ENCODE peak calls at places on chromosomes 11 and 22, in eight cellular contexts. F is transverse colon, W is suprapubic skin, C is ovary, X is body of pancreas, V is right lobe of liver, A is A549, N is HCT116. J is an unnamed sample.

GRCh38 chr11:70016666-70017347 is 61.3 kb upstream of the ANO1 start:
- DNase-seq in F (no peak), W (no peak), C (no peak), X (no peak), V (no peak), A (no peak), N (peak; percentile 76), J (no peak)

GRCh38 chr22:36595968-36596367 is 67.0 kb upstream of the EIF3D start:
- DNase-seq in F (no peak), W (no peak), C (no peak), X (no peak), V (no peak), A (no peak), N (no peak), J (no peak)

GRCh38 chr11:27020736-27021135 is 19.9 kb upstream of the BBOX1 start:
- DNase-seq in F (no peak), W (no peak), C (no peak), X (no peak), V (no peak), A (no peak), N (no peak), J (no peak)

GRCh38 chr11:691710-692590 is 3.1 kb downstream of the DEAF1 start:
- DNase-seq in F (no peak), W (no peak), C (no peak), X (no peak), V (no peak), A (no peak), N (no peak), J (no peak)

GRCh38 chr22:38872831-38873248 is 824 bp upstream of the CBX6 start:
- DNase-seq in F (peak; percentile 41), W (peak; percentile 82), C (peak; percentile 83), X (peak; percentile 66), V (peak; percentile 56), A (peak; percentile 59), N (no peak), J (peak; percentile 72)

GRCh38 chr11:67349457-67349856 is 3.9 kb downstream of the POLD4 start:
- DNase-seq in F (no peak), W (no peak), C (no peak), X (no peak), V (no peak), A (no peak), N (no peak), J (no peak)

GRCh38 chr11:117612111-117612510 is 184.9 kb downstream of the DSCAML1 start:
- DNase-seq in F (no peak), W (no peak), C (no peak), X (no peak), V (no peak), A (no peak), N (no peak), J (no peak)

GRCh38 chr11:1671658-1672057 is 25.3 kb upstream of the KRTAP5-6 start:
- DNase-seq in F (no peak), W (no peak), C (no peak), X (no peak), V (no peak), A (no peak), N (no peak), J (no peak)

GRCh38 chr11:44842219-44842618 is 108.5 kb downstream of the TP53I11 start:
- DNase-seq in F (no peak), W (no peak), C (no peak), X (no peak), V (no peak), A (no peak), N (no peak), J (no peak)

GRCh38 chr11:2582958-2583604 is 116.7 kb downstream of the KCNQ1OT1 start:
- DNase-seq in F (peak; percentile 6), W (peak; percentile 62), C (peak; percentile 14), X (peak; percentile 4), V (peak; percentile 9), A (no peak), N (no peak), J (peak; percentile 1)

GRCh38 chr11:88552377-88553029 is 215.0 kb upstream of the CTSC start:
- DNase-seq in F (peak; percentile 42), W (no peak), C (no peak), X (peak; percentile 57), V (peak; percentile 54), A (peak; percentile 41), N (peak; percentile 48), J (peak; percentile 3)

GRCh38 chr11:12163181-12163841 is 52.9 kb downstream of the MICAL2 start:
- DNase-seq in F (peak; percentile 66), W (no peak), C (no peak), X (no peak), V (no peak), A (no peak), N (no peak), J (no peak)

GRCh38 chr11:123481647-123482046 is 51.6 kb downstream of the GRAMD1B start:
- DNase-seq in F (no peak), W (no peak), C (no peak), X (no peak), V (no peak), A (no peak), N (no peak), J (no peak)

GRCh38 chr11:88043149-88043548 is 132.1 kb downstream of the RAB38 start:
- DNase-seq in F (no peak), W (no peak), C (no peak), X (no peak), V (no peak), A (no peak), N (no peak), J (no peak)

GRCh38 chr22:34801221-34801620 is 264.7 kb upstream of the ISX start:
- DNase-seq in F (no peak), W (no peak), C (no peak), X (no peak), V (no peak), A (no peak), N (no peak), J (no peak)

GRCh38 chr22:37526376-37526775 is 7.2 kb upstream of the CARD10 start:
- DNase-seq in F (no peak), W (no peak), C (no peak), X (no peak), V (no peak), A (no peak), N (no peak), J (no peak)

GRCh38 chr11:69640260-69640994 is 529 bp upstream of the CCND1 start:
- DNase-seq in F (peak; percentile 49), W (no peak), C (no peak), X (no peak), V (peak; percentile 55), A (no peak), N (no peak), J (peak; percentile 49)

GRCh38 chr22:33898121-33898520 is 22.2 kb downstream of the LARGE1 start:
- DNase-seq in F (no peak), W (no peak), C (no peak), X (no peak), V (no peak), A (no peak), N (no peak), J (no peak)

GRCh38 chr11:92707173-92707619 is 262.3 kb upstream of the MTNR1B start:
- DNase-seq in F (no peak), W (no peak), C (no peak), X (peak; percentile 6), V (no peak), A (no peak), N (no peak), J (peak; percentile 76)

GRCh38 chr11:114399903-114400221 is 449 bp downstream of the C11orf71 start:
- DNase-seq in F (no peak), W (no peak), C (no peak), X (peak; percentile 81), V (no peak), A (peak; percentile 6), N (no peak), J (peak; percentile 66)
- H3K4me1 ChIP-seq in F (peaks cover 12% of the 10 kb centered on the region), W (peaks cover 54% of the 10 kb centered on the region), C (peaks cover 4% of the 10 kb centered on the region), X (peaks cover 31% of the 10 kb centered on the region), V (peaks cover 46% of the 10 kb centered on the region), A (peaks cover 25% of the 10 kb centered on the region), N (peaks cover 14% of the 10 kb centered on the region), J (peaks cover 24% of the 10 kb centered on the region)

GRCh38 chr11:64770120-64770519 is 8.2 kb downstream of the SF1 start:
- DNase-seq in F (no peak), W (no peak), C (no peak), X (no peak), V (peak; percentile 7), A (no peak), N (no peak), J (no peak)

GRCh38 chr11:64766881-64767280 is 7.1 kb upstream of the PYGM start:
- DNase-seq in F (no peak), W (no peak), C (no peak), X (no peak), V (peak; percentile 15), A (no peak), N (no peak), J (no peak)

GRCh38 chr11:64769283-64769682 is 9.1 kb downstream of the SF1 start:
- DNase-seq in F (no peak), W (no peak), C (no peak), X (no peak), V (no peak), A (no peak), N (no peak), J (no peak)

GRCh38 chr11:64767344-64768299 is 7.8 kb upstream of the PYGM start:
- DNase-seq in F (peak; percentile 77), W (peak; percentile 89), C (peak; percentile 27), X (peak; percentile 69), V (peak; percentile 59), A (no peak), N (peak; percentile 45), J (peak; percentile 57)

GRCh38 chr11:64768300-64768694 is 8.5 kb upstream of the PYGM start:
- DNase-seq in F (no peak), W (no peak), C (no peak), X (no peak), V (no peak), A (no peak), N (no peak), J (no peak)
- TF ChIP-seq POLR2A in F (no peak), W (no peak), C (no peak), X (no peak), V (no peak), A (no peak), N (no peak), J (no peak)

GRCh38 chr11:9757809-9758675 is 94.2 kb downstream of the SWAP70 start:
- DNase-seq in F (peak; percentile 92), W (peak; percentile 95), C (peak; percentile 90), X (peak; percentile 90), V (peak; percentile 95), A (peak; percentile 92), N (peak; percentile 42), J (peak; percentile 91)
- H3K4me1 ChIP-seq in F (peaks cover 20% of the 10 kb centered on the region), W (peaks cover 82% of the 10 kb centered on the region), C (peaks cover 16% of the 10 kb centered on the region), X (peaks cover 24% of the 10 kb centered on the region), V (peaks cover 6% of the 10 kb centered on the region), A (peaks cover 43% of the 10 kb centered on the region), N (peaks cover 34% of the 10 kb centered on the region), J (peaks cover 20% of the 10 kb centered on the region)

GRCh38 chr11:62592989-62593421 is 1.7 kb upstream of the TUT1 start:
- DNase-seq in F (no peak), W (no peak), C (no peak), X (no peak), V (no peak), A (no peak), N (no peak), J (no peak)

GRCh38 chr11:62588966-62589637 is 2.2 kb downstream of the TUT1 start:
- DNase-seq in F (no peak), W (no peak), C (no peak), X (no peak), V (no peak), A (no peak), N (no peak), J (peak; percentile 59)

GRCh38 chr11:62592216-62592815 is 993 bp upstream of the TUT1 start:
- DNase-seq in F (no peak), W (no peak), C (no peak), X (no peak), V (peak; percentile 31), A (no peak), N (no peak), J (no peak)

GRCh38 chr11:62593434-62594044 is 2.2 kb upstream of the TUT1 start:
- DNase-seq in F (peak; percentile 87), W (peak; percentile 87), C (peak; percentile 68), X (peak; percentile 86), V (peak; percentile 82), A (peak; percentile 77), N (no peak), J (peak; percentile 68)

GRCh38 chr11:62591448-62592215 is at the start of gene TUT1:
- DNase-seq in F (peak; percentile 97), W (peak; percentile 98), C (peak; percentile 95), X (peak; percentile 97), V (peak; percentile 95), A (peak; percentile 96), N (peak; percentile 99), J (peak; percentile 98)
- TF ChIP-seq POLR2A in F (peak; percentile 92), W (peak; percentile 62), C (peak; percentile 91), X (peak; percentile 96), V (peak; percentile 92), A (peak; percentile 87), N (peak; percentile 97), J (peak; percentile 97)